ENCODE peak calls at places on chromosome 18, in five cellular contexts. One of them, this sample, is unnamed.

GRCh38 chr18:23037646-23038045 is 97.6 kb upstream of the CABLES1 start:
- DNase-seq in K562: no peak
- DNase-seq in H1: no peak
- DNase-seq in IMR-90: no peak
- DNase-seq in HepG2: no peak
- DNase-seq in this sample: no peak

GRCh38 chr18:11607897-11608296 is 1.5 kb upstream of the SLC35G4 start:
- DNase-seq in K562: no peak
- DNase-seq in H1: no peak
- DNase-seq in IMR-90: no peak
- DNase-seq in HepG2: no peak
- DNase-seq in this sample: no peak

GRCh38 chr18:2036136-2036535 is 535.2 kb downstream of the METTL4 start:
- DNase-seq in K562: no peak
- DNase-seq in H1: no peak
- DNase-seq in IMR-90: no peak
- DNase-seq in HepG2: no peak
- DNase-seq in this sample: no peak

GRCh38 chr18:26464128-26465011 is 84.0 kb downstream of the KCTD1 start:
- DNase-seq in K562: no peak
- DNase-seq in H1: no peak
- DNase-seq in IMR-90: no peak
- DNase-seq in HepG2: no peak
- DNase-seq in this sample: no peak

GRCh38 chr18:62942578-62942977 is 227.2 kb downstream of the PHLPP1 start:
- DNase-seq in K562: no peak
- DNase-seq in H1: no peak
- DNase-seq in IMR-90: no peak
- DNase-seq in HepG2: no peak
- DNase-seq in this sample: no peak

GRCh38 chr18:48896875-48897511 is 53.8 kb downstream of the SMAD7 start:
- DNase-seq in K562: peak
- DNase-seq in H1: no peak
- DNase-seq in IMR-90: peak
- DNase-seq in HepG2: peak
- DNase-seq in this sample: no peak

GRCh38 chr18:3411854-3412268 is 38.1 kb upstream of the TGIF1 start:
- DNase-seq in K562: no peak
- DNase-seq in H1: no peak
- DNase-seq in IMR-90: no peak
- DNase-seq in HepG2: no peak
- DNase-seq in this sample: peak

GRCh38 chr18:5530623-5531022 is 13.2 kb downstream of the EPB41L3 start:
- DNase-seq in K562: no peak
- DNase-seq in H1: no peak
- DNase-seq in IMR-90: no peak
- DNase-seq in HepG2: no peak
- DNase-seq in this sample: no peak

GRCh38 chr18:46278481-46279465 is 174.6 kb downstream of the HAUS1 start:
- DNase-seq in K562: no peak
- DNase-seq in H1: no peak
- DNase-seq in IMR-90: peak
- DNase-seq in HepG2: no peak
- DNase-seq in this sample: no peak

GRCh38 chr18:73235491-73235890 is 367.7 kb upstream of the NETO1 start:
- DNase-seq in K562: no peak
- DNase-seq in H1: peak
- DNase-seq in IMR-90: peak
- DNase-seq in HepG2: peak
- DNase-seq in this sample: peak

GRCh38 chr18:44826418-44827259 is 146.0 kb downstream of the SETBP1 start:
- DNase-seq in K562: no peak
- DNase-seq in H1: no peak
- DNase-seq in IMR-90: peak
- DNase-seq in HepG2: no peak
- DNase-seq in this sample: peak

GRCh38 chr18:54995421-54995820 is 36.2 kb upstream of the CCDC68 start:
- DNase-seq in K562: no peak
- DNase-seq in H1: no peak
- DNase-seq in IMR-90: no peak
- DNase-seq in HepG2: no peak
- DNase-seq in this sample: no peak

GRCh38 chr18:67300498-67300897 is 216.0 kb downstream of the DSEL start:
- DNase-seq in K562: no peak
- DNase-seq in H1: no peak
- DNase-seq in IMR-90: no peak
- DNase-seq in HepG2: no peak
- DNase-seq in this sample: no peak

GRCh38 chr18:48663931-48664847 is 125.4 kb downstream of the CTIF start:
- DNase-seq in K562: peak
- DNase-seq in H1: peak
- DNase-seq in IMR-90: peak
- DNase-seq in HepG2: peak
- DNase-seq in this sample: peak

GRCh38 chr18:57561728-57562423 is 24.6 kb downstream of the FECH start:
- DNase-seq in K562: peak
- DNase-seq in H1: no peak
- DNase-seq in IMR-90: peak
- DNase-seq in HepG2: peak
- DNase-seq in this sample: peak

GRCh38 chr18:59957957-59958356 is 58.2 kb downstream of the PMAIP1 start:
- DNase-seq in K562: peak
- DNase-seq in H1: no peak
- DNase-seq in IMR-90: peak
- DNase-seq in HepG2: peak
- DNase-seq in this sample: no peak

GRCh38 chr18:57984490-57985109 is 59.4 kb upstream of the NEDD4L start:
- DNase-seq in K562: no peak
- DNase-seq in H1: no peak
- DNase-seq in IMR-90: no peak
- DNase-seq in HepG2: no peak
- DNase-seq in this sample: no peak

GRCh38 chr18:46842583-46842982 is 74.7 kb downstream of the PIAS2 start:
- DNase-seq in K562: no peak
- DNase-seq in H1: no peak
- DNase-seq in IMR-90: no peak
- DNase-seq in HepG2: no peak
- DNase-seq in this sample: no peak

GRCh38 chr18:22093731-22094374 is 75.5 kb upstream of the GATA6 start:
- DNase-seq in K562: peak
- DNase-seq in H1: no peak
- DNase-seq in IMR-90: no peak
- DNase-seq in HepG2: no peak
- DNase-seq in this sample: no peak

GRCh38 chr18:6256521-6256920 is 158.2 kb downstream of the L3MBTL4 start:
- DNase-seq in K562: no peak
- DNase-seq in H1: no peak
- DNase-seq in IMR-90: no peak
- DNase-seq in HepG2: no peak
- DNase-seq in this sample: no peak

GRCh38 chr18:28003451-28003850 is 173.5 kb downstream of the CDH2 start:
- DNase-seq in K562: no peak
- DNase-seq in H1: no peak
- DNase-seq in IMR-90: peak
- DNase-seq in HepG2: no peak
- DNase-seq in this sample: no peak

GRCh38 chr18:63207154-63207790 is 112.3 kb downstream of the BCL2 start:
- DNase-seq in K562: no peak
- DNase-seq in H1: no peak
- DNase-seq in IMR-90: no peak
- DNase-seq in HepG2: no peak
- DNase-seq in this sample: no peak

GRCh38 chr18:42183746-42184145 is 228.7 kb downstream of the PIK3C3 start:
- DNase-seq in K562: no peak
- DNase-seq in H1: no peak
- DNase-seq in IMR-90: peak
- DNase-seq in HepG2: no peak
- DNase-seq in this sample: peak
- TF ChIP-seq MAFK in K562: peak
- TF ChIP-seq MAFK in H1: peak
- TF ChIP-seq MAFK in IMR-90: peak
- TF ChIP-seq MAFK in HepG2: peak
- TF ChIP-seq MAFK in this sample: peak

GRCh38 chr18:13605901-13606300 is 120.5 kb downstream of the FAM210A start:
- DNase-seq in K562: no peak
- DNase-seq in H1: no peak
- DNase-seq in IMR-90: no peak
- DNase-seq in HepG2: no peak
- DNase-seq in this sample: no peak

GRCh38 chr18:13603304-13604019 is 122.9 kb downstream of the FAM210A start:
- DNase-seq in K562: no peak
- DNase-seq in H1: no peak
- DNase-seq in IMR-90: no peak
- DNase-seq in HepG2: no peak
- DNase-seq in this sample: no peak

GRCh38 chr18:13606589-13607254 is 119.6 kb downstream of the FAM210A start:
- DNase-seq in K562: no peak
- DNase-seq in H1: no peak
- DNase-seq in IMR-90: no peak
- DNase-seq in HepG2: no peak
- DNase-seq in this sample: no peak

GRCh38 chr18:13605477-13605876 is 120.9 kb downstream of the FAM210A start:
- DNase-seq in K562: no peak
- DNase-seq in H1: no peak
- DNase-seq in IMR-90: no peak
- DNase-seq in HepG2: no peak
- DNase-seq in this sample: no peak

DNA sequence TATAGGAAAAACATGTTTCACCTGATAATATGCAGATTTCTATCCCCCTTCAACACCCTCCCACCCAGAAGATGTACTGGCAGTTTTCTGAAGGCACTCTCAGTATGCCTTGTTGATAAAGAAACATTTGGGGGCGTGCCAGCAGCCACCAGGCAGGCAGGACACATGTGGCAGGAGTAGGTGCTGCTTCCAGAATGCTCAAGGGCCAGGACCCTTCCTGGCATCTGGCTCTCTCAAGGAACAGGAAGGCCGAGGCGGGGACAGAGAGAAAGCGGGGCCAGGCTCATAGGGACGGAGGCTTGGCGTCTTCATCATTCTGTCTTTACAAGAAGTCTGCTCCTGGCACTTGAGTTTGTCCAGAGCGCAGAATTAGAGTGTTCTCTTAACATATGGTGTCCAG is 121.6 kb downstream of the FAM210A start:
- DNase-seq in K562: no peak
- DNase-seq in H1: no peak
- DNase-seq in IMR-90: no peak
- DNase-seq in HepG2: no peak
- DNase-seq in this sample: no peak
- TF ChIP-seq MAFK in K562: no peak
- TF ChIP-seq MAFK in H1: no peak
- TF ChIP-seq MAFK in IMR-90: no peak
- TF ChIP-seq MAFK in HepG2: no peak
- TF ChIP-seq MAFK in this sample: no peak

DNA sequence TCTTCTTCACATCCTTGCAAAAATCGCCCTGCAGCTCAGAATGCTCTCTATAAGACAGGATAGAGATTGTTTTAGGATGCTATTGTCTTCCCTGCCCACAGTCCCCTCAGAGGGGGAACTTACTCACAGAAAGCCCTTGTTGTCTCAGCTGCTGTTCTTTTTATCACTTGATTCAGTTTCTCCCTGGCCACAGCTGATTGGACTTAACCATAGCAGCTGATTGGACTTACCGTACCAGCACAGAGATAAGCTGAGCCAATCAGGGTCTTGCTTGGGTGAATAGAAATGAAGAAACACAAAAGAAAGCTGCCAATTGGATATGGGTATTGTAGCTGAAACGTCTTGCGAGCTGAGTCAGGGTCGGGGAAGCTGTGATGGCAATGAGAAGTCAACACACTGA is 194.2 kb upstream of the MEX3C start:
- DNase-seq in K562: no peak
- DNase-seq in H1: no peak
- DNase-seq in IMR-90: no peak
- DNase-seq in HepG2: no peak
- DNase-seq in this sample: no peak
- TF ChIP-seq MAFK in K562: no peak
- TF ChIP-seq MAFK in H1: no peak
- TF ChIP-seq MAFK in IMR-90: no peak
- TF ChIP-seq MAFK in HepG2: no peak
- TF ChIP-seq MAFK in this sample: no peak

GRCh38 chr18:68837665-68838390 is 39.9 kb downstream of the CCDC102B start:
- DNase-seq in K562: no peak
- DNase-seq in H1: no peak
- DNase-seq in IMR-90: peak
- DNase-seq in HepG2: no peak
- DNase-seq in this sample: no peak

GRCh38 chr18:68843467-68844089 is 45.7 kb downstream of the CCDC102B start:
- DNase-seq in K562: no peak
- DNase-seq in H1: no peak
- DNase-seq in IMR-90: peak
- DNase-seq in HepG2: no peak
- DNase-seq in this sample: no peak

GRCh38 chr18:68841301-68841700 is 43.4 kb downstream of the CCDC102B start:
- DNase-seq in K562: no peak
- DNase-seq in H1: no peak
- DNase-seq in IMR-90: no peak
- DNase-seq in HepG2: no peak
- DNase-seq in this sample: no peak

GRCh38 chr18:68839701-68840100 is 41.8 kb downstream of the CCDC102B start:
- DNase-seq in K562: no peak
- DNase-seq in H1: no peak
- DNase-seq in IMR-90: no peak
- DNase-seq in HepG2: no peak
- DNase-seq in this sample: no peak

DNA sequence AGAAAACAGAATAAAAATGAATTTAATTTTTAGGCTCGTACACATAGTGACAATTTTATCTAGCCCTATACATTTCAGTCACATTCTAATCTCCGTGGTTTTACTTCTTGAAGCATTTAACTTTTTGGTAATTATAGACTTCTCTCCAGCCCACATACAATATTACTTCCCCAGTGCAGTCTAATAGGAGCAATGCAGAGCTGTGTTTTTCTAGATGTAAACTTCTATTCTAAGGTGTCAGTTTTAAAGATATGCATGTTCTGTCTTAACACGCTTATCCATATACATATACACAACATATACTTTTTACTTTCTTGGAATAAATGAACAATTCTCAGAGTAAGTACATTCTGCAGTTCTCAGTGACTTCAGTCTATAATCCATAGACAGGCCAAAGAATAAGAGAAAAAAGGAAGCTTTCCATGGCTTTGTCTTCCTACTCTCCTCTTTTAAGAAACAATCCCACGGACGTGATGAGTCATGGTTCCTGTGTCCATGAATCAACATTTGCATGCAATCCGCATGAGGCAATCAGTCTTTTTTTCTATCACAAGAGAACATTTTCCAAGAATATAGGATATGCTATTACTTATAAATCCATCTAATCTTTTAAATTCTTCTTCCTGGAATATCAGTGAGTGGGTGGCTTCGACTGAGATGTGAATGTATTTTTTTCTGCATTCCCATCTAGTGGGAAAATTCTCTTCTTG is 42.8 kb downstream of the CCDC102B start:
- DNase-seq in K562: no peak
- DNase-seq in H1: no peak
- DNase-seq in IMR-90: peak
- DNase-seq in HepG2: peak
- DNase-seq in this sample: peak
- TF ChIP-seq MAFK in K562: no peak
- TF ChIP-seq MAFK in H1: peak
- TF ChIP-seq MAFK in IMR-90: no peak
- TF ChIP-seq MAFK in HepG2: no peak
- TF ChIP-seq MAFK in this sample: peak

GRCh38 chr18:36130039-36130831 is 536 bp downstream of the ELP2 start:
- DNase-seq in K562: peak
- DNase-seq in H1: no peak
- DNase-seq in IMR-90: peak
- DNase-seq in HepG2: no peak
- DNase-seq in this sample: no peak
- TF ChIP-seq MAFK in K562: peak
- TF ChIP-seq MAFK in H1: no peak
- TF ChIP-seq MAFK in IMR-90: no peak
- TF ChIP-seq MAFK in HepG2: no peak
- TF ChIP-seq MAFK in this sample: no peak

This sample was measured in A549.